ENCODE peak calls at places on chromosome 10, in ten cellular contexts. One of them, this sample, is unnamed.

GRCh38 chr10:76352300-76352699 is 920.9 kb downstream of the LRMDA start:
- DNase-seq in mesendoderm: no peak
- DNase-seq in HTR-8/SVneo: peak; percentile 68
- DNase-seq in head of caudate nucleus: no peak
- DNase-seq in RPMI8226: no peak
- DNase-seq in activated CD4-positive, alpha-beta T cell treated with anti-CD3 and anti-CD28 coated beads, Interleukin-2, amount 50 U/mL, for 4 hours: no peak
- DNase-seq in CD8-positive, alpha-beta T cell: no peak
- DNase-seq in body of pancreas: no peak
- DNase-seq in SW480: peak; percentile 46
- DNase-seq in Calu3: no peak
- DNase-seq in this sample: no peak

GRCh38 chr10:7011994-7012393 is 398.8 kb downstream of the SFMBT2 start:
- DNase-seq in mesendoderm: no peak
- DNase-seq in HTR-8/SVneo: no peak
- DNase-seq in head of caudate nucleus: no peak
- DNase-seq in RPMI8226: no peak
- DNase-seq in activated CD4-positive, alpha-beta T cell treated with anti-CD3 and anti-CD28 coated beads, Interleukin-2, amount 50 U/mL, for 4 hours: no peak
- DNase-seq in CD8-positive, alpha-beta T cell: no peak
- DNase-seq in body of pancreas: no peak
- DNase-seq in SW480: no peak
- DNase-seq in Calu3: no peak
- DNase-seq in this sample: no peak

GRCh38 chr10:34172936-34173533 is 642.1 kb downstream of the PARD3 start:
- DNase-seq in mesendoderm: no peak
- DNase-seq in HTR-8/SVneo: no peak
- DNase-seq in head of caudate nucleus: no peak
- DNase-seq in RPMI8226: no peak
- DNase-seq in activated CD4-positive, alpha-beta T cell treated with anti-CD3 and anti-CD28 coated beads, Interleukin-2, amount 50 U/mL, for 4 hours: no peak
- DNase-seq in CD8-positive, alpha-beta T cell: no peak
- DNase-seq in body of pancreas: no peak
- DNase-seq in SW480: no peak
- DNase-seq in Calu3: no peak
- DNase-seq in this sample: no peak

GRCh38 chr10:67110286-67110685 is 184.4 kb downstream of the LRRTM3 start:
- DNase-seq in mesendoderm: no peak
- DNase-seq in HTR-8/SVneo: no peak
- DNase-seq in head of caudate nucleus: no peak
- DNase-seq in RPMI8226: no peak
- DNase-seq in activated CD4-positive, alpha-beta T cell treated with anti-CD3 and anti-CD28 coated beads, Interleukin-2, amount 50 U/mL, for 4 hours: no peak
- DNase-seq in CD8-positive, alpha-beta T cell: no peak
- DNase-seq in body of pancreas: no peak
- DNase-seq in SW480: no peak
- DNase-seq in Calu3: no peak
- DNase-seq in this sample: no peak

GRCh38 chr10:124696446-124697392 is 47.5 kb downstream of the FAM53B start:
- DNase-seq in mesendoderm: no peak
- DNase-seq in HTR-8/SVneo: no peak
- DNase-seq in head of caudate nucleus: no peak
- DNase-seq in RPMI8226: no peak
- DNase-seq in activated CD4-positive, alpha-beta T cell treated with anti-CD3 and anti-CD28 coated beads, Interleukin-2, amount 50 U/mL, for 4 hours: peak; percentile 30
- DNase-seq in CD8-positive, alpha-beta T cell: no peak
- DNase-seq in body of pancreas: no peak
- DNase-seq in SW480: no peak
- DNase-seq in Calu3: no peak
- DNase-seq in this sample: no peak

GRCh38 chr10:127612-128432 is 7.4 kb upstream of the ZMYND11 start:
- DNase-seq in mesendoderm: no peak
- DNase-seq in HTR-8/SVneo: no peak
- DNase-seq in head of caudate nucleus: no peak
- DNase-seq in RPMI8226: peak; percentile 56
- DNase-seq in activated CD4-positive, alpha-beta T cell treated with anti-CD3 and anti-CD28 coated beads, Interleukin-2, amount 50 U/mL, for 4 hours: peak; percentile 10
- DNase-seq in CD8-positive, alpha-beta T cell: no peak
- DNase-seq in body of pancreas: no peak
- DNase-seq in SW480: no peak
- DNase-seq in Calu3: no peak
- DNase-seq in this sample: no peak

GRCh38 chr10:91856637-91857036 is 52.6 kb downstream of the FGFBP3 start:
- DNase-seq in mesendoderm: peak; percentile 38
- DNase-seq in HTR-8/SVneo: no peak
- DNase-seq in head of caudate nucleus: no peak
- DNase-seq in RPMI8226: peak; percentile 6
- DNase-seq in activated CD4-positive, alpha-beta T cell treated with anti-CD3 and anti-CD28 coated beads, Interleukin-2, amount 50 U/mL, for 4 hours: no peak
- DNase-seq in CD8-positive, alpha-beta T cell: no peak
- DNase-seq in body of pancreas: no peak
- DNase-seq in SW480: peak; percentile 3
- DNase-seq in Calu3: peak; percentile 1
- DNase-seq in this sample: no peak

GRCh38 chr10:77532068-77532467 is 105.5 kb downstream of the KCNMA1 start:
- DNase-seq in mesendoderm: no peak
- DNase-seq in HTR-8/SVneo: peak; percentile 85
- DNase-seq in head of caudate nucleus: no peak
- DNase-seq in RPMI8226: no peak
- DNase-seq in activated CD4-positive, alpha-beta T cell treated with anti-CD3 and anti-CD28 coated beads, Interleukin-2, amount 50 U/mL, for 4 hours: no peak
- DNase-seq in CD8-positive, alpha-beta T cell: no peak
- DNase-seq in body of pancreas: no peak
- DNase-seq in SW480: no peak
- DNase-seq in Calu3: no peak
- DNase-seq in this sample: no peak

This sample was measured in colonic mucosa.